ENCODE peak calls at places on chromosomes 7 and 10, in four cellular contexts. W is breast epithelium, A is IMR-90, P is right lobe of liver. T is an unnamed sample.

GRCh38 chr10:70760271-70760787 is 24.8 kb downstream of the TBATA start:
- DNase-seq in W (no peak), A (no peak), P (no peak), T (no peak)

GRCh38 chr10:121322046-121322445 is 276.2 kb downstream of the FGFR2 start:
- DNase-seq in W (no peak), A (no peak), P (no peak), T (no peak)

GRCh38 chr10:35684625-35685024 is 42.5 kb upstream of the FZD8 start:
- DNase-seq in W (no peak), A (no peak), P (no peak), T (no peak)

GRCh38 chr10:100826983-100827818 is 81.8 kb downstream of the PAX2 start:
- DNase-seq in W (peak), A (no peak), P (no peak), T (peak)

GRCh38 chr7:75951506-75951905 is 36.6 kb downstream of the POR start:
- DNase-seq in W (no peak), A (peak), P (no peak), T (no peak)

GRCh38 chr10:96768136-96768535 is 47.8 kb upstream of the PIK3AP1 start:
- DNase-seq in W (no peak), A (no peak), P (no peak), T (no peak)

GRCh38 chr10:63200416-63200815 is 67.3 kb downstream of the NRBF2 start:
- DNase-seq in W (no peak), A (no peak), P (no peak), T (no peak)

GRCh38 chr7:128913856-128914565 is 3.5 kb upstream of the KCP start:
- DNase-seq in W (peak), A (no peak), P (no peak), T (no peak)

GRCh38 chr10:84613336-84614021 is 285.1 kb downstream of the CCSER2 start:
- DNase-seq in W (no peak), A (no peak), P (peak), T (peak)

GRCh38 chr7:50342616-50343114 is 38.1 kb downstream of the IKZF1 start:
- DNase-seq in W (no peak), A (no peak), P (no peak), T (peak)

GRCh38 chr7:111460695-111461094 is 101.6 kb downstream of the IMMP2L start:
- DNase-seq in W (no peak), A (no peak), P (no peak), T (no peak)

GRCh38 chr10:122567056-122567660 is 6.6 kb downstream of the DMBT1 start:
- DNase-seq in W (no peak), A (no peak), P (no peak), T (peak)

GRCh38 chr10:28558186-28558585 is 25.3 kb downstream of the WAC start:
- DNase-seq in W (no peak), A (no peak), P (no peak), T (no peak)

GRCh38 chr10:79404690-79405131 is 40.7 kb downstream of the ZCCHC24 start:
- DNase-seq in W (peak), A (no peak), P (peak), T (peak)

GRCh38 chr10:6239213-6239991 is 36.7 kb downstream of the PFKFB3 start:
- DNase-seq in W (peak), A (peak), P (no peak), T (peak)

GRCh38 chr7:8105449-8106095 is 137.0 kb downstream of the GLCCI1 start:
- DNase-seq in W (no peak), A (no peak), P (no peak), T (no peak)

DNA sequence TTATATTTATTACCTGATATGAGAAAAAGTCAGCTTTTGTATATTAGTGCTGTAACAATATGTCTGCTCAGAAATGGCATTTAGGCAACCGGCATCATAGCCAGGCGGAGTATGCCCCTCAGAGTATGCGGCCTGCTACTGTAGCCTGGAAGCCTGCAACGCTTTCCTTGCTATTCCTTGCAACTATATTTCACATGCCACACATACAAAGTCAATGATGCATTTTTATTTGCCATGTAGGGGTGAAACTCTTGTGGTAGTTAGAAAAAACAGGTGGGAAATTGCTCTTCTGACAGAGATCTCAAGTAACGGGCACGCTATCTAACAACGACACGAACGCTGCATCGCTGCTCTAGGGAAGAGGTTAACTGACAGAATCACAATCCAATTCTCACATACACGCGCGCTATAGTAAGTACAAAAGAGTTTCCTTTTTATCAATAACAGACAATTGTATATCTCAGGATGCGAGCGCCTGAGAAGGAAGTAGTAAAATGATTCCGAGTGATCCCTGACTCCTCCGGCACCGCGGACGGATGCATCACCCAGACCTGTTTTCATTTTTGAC is 5.9 kb downstream of the EBF3 start:
- DNase-seq in W (no peak), A (no peak), P (no peak), T (no peak)
- H3K4me3 ChIP-seq in W (peak), A (no peak), P (no peak), T (no peak)

GRCh38 chr7:12725575-12726316 is 38.3 kb downstream of the ARL4A start:
- DNase-seq in W (no peak), A (no peak), P (no peak), T (no peak)

GRCh38 chr7:12719978-12720377 is 32.5 kb downstream of the ARL4A start:
- DNase-seq in W (no peak), A (peak), P (no peak), T (no peak)

GRCh38 chr7:12721286-12721830 is 33.9 kb downstream of the ARL4A start:
- DNase-seq in W (no peak), A (no peak), P (no peak), T (no peak)

GRCh38 chr7:12722136-12722535 is 34.7 kb downstream of the ARL4A start:
- DNase-seq in W (no peak), A (no peak), P (no peak), T (no peak)

DNA sequence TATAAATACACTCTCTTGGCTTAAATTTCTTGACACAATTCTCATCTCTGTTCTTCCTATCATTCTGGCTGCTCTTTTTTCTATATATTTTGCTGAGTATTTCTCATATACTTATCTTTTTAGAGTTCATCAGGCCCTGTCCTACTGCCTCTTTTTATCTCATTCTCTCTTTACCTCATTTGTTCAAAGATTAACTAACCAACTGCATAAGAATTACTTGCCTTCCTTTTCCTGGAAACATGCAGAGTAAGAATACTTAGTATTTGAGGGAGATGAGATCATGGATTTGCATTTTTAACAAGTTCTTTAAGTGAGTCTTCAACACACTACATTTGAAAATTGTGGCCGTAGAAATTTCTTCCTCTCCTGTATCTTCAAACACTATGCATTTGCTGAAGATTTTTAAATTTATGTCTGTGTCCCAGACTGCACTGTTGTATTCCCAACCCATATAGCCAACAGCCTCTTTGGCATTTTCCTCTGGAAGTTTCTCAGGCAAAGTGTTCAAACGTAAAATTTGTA is 35.3 kb downstream of the ARL4A start:
- DNase-seq in W (no peak), A (peak), P (no peak), T (no peak)
- TF ChIP-seq POLR2A in W (no peak), A (no peak), P (no peak), T (no peak)

GRCh38 chr10:33274096-33274785 is 60.2 kb downstream of the NRP1 start:
- DNase-seq in W (no peak), A (no peak), P (no peak), T (no peak)
- H3K4me3 ChIP-seq in W (no peak), A (no peak), P (peak), T (no peak)

GRCh38 chr7:90597879-90598278 is 1.8 kb downstream of the CDK14 start:
- DNase-seq in W (no peak), A (no peak), P (no peak), T (no peak)

GRCh38 chr7:90595341-90595800 is 750 bp upstream of the CDK14 start:
- DNase-seq in W (no peak), A (peak), P (no peak), T (no peak)

GRCh38 chr7:90597527-90597871 is 1.4 kb downstream of the CDK14 start:
- DNase-seq in W (no peak), A (no peak), P (no peak), T (no peak)

GRCh38 chr7:90595801-90596683 is at the start of gene CDK14:
- DNase-seq in W (peak), A (peak), P (peak), T (peak)

GRCh38 chr7:90596745-90597526 is 815 bp downstream of the CDK14 start:
- DNase-seq in W (no peak), A (peak), P (no peak), T (no peak)
- TF ChIP-seq POLR2A in W (no peak), A (no peak), P (no peak), T (no peak)

T was measured in body of pancreas.